ENCODE peak calls at places on chromosome 4, in eight cellular contexts. S, T, C, Y, X, O, E and D are unnamed samples.

GRCh38 chr4:62387808-62388207 is 1187.7 kb downstream of the ADGRL3 start:
- DNase-seq in S (no peak), T (no peak), C (no peak), Y (no peak), X (no peak), O (no peak), E (no peak), D (no peak)

GRCh38 chr4:14222630-14223029 is 595.1 kb upstream of the BOD1L1 start:
- DNase-seq in S (no peak), T (no peak), C (no peak), Y (no peak), X (no peak), O (no peak), E (no peak), D (no peak)

GRCh38 chr4:156939801-156940200 is 31.8 kb downstream of the PDGFC start:
- DNase-seq in S (peak; percentile 36), T (no peak), C (no peak), Y (no peak), X (no peak), O (no peak), E (no peak), D (no peak)

GRCh38 chr4:168797176-168797575 is 212.9 kb downstream of the CBR4 start:
- DNase-seq in S (peak; percentile 67), T (no peak), C (no peak), Y (no peak), X (no peak), O (no peak), E (no peak), D (peak; percentile 58)

GRCh38 chr4:57501715-57502114 is 391.5 kb upstream of the IGFBP7 start:
- DNase-seq in S (peak; percentile 11), T (no peak), C (no peak), Y (peak; percentile 8), X (no peak), O (no peak), E (no peak), D (no peak)

GRCh38 chr4:153137168-153137567 is 67.1 kb upstream of the TRIM2 start:
- DNase-seq in S (peak; percentile 91), T (no peak), C (no peak), Y (peak; percentile 74), X (no peak), O (no peak), E (no peak), D (peak; percentile 85)

GRCh38 chr4:89641367-89641687 is 195.6 kb downstream of the SNCA start:
- DNase-seq in S (no peak), T (no peak), C (no peak), Y (no peak), X (no peak), O (no peak), E (no peak), D (no peak)

GRCh38 chr4:133162941-133163340 is 13.8 kb downstream of the PCDH10 start:
- DNase-seq in S (no peak), T (no peak), C (no peak), Y (no peak), X (no peak), O (no peak), E (no peak), D (no peak)

GRCh38 chr4:38150766-38151165 is 190.6 kb downstream of the PTTG2 start:
- DNase-seq in S (peak; percentile 84), T (no peak), C (no peak), Y (peak; percentile 28), X (no peak), O (no peak), E (no peak), D (peak; percentile 69)

GRCh38 chr4:41215155-41215554 is 813 bp upstream of the APBB2 start:
- DNase-seq in S (no peak), T (no peak), C (no peak), Y (no peak), X (peak; percentile 13), O (peak; percentile 24), E (no peak), D (no peak)

GRCh38 chr4:76002176-76002575 is 5.1 kb downstream of the CXCL9 start:
- DNase-seq in S (peak; percentile 25), T (no peak), C (no peak), Y (no peak), X (no peak), O (no peak), E (no peak), D (no peak)

GRCh38 chr4:155164705-155165104 is 43.7 kb upstream of the NPY2R start:
- DNase-seq in S (no peak), T (no peak), C (no peak), Y (no peak), X (no peak), O (no peak), E (no peak), D (no peak)

GRCh38 chr4:163764569-163764968 is 270.1 kb downstream of the TMA16 start:
- DNase-seq in S (no peak), T (no peak), C (no peak), Y (no peak), X (no peak), O (no peak), E (no peak), D (no peak)

GRCh38 chr4:184028571-184028996 is 123.5 kb downstream of the STOX2 start:
- DNase-seq in S (no peak), T (no peak), C (no peak), Y (no peak), X (no peak), O (no peak), E (no peak), D (no peak)

GRCh38 chr4:56414135-56414675 is 21.2 kb downstream of the PPAT start:
- DNase-seq in S (peak; percentile 31), T (no peak), C (no peak), Y (no peak), X (no peak), O (no peak), E (no peak), D (peak; percentile 51)

GRCh38 chr4:71355971-71356370 is 17.2 kb downstream of the SLC4A4 start:
- DNase-seq in S (no peak), T (no peak), C (no peak), Y (no peak), X (no peak), O (no peak), E (no peak), D (no peak)

GRCh38 chr4:166165829-166166420 is 292.9 kb downstream of the TLL1 start:
- DNase-seq in S (peak; percentile 67), T (peak; percentile 52), C (peak; percentile 28), Y (peak; percentile 35), X (peak; percentile 37), O (peak; percentile 52), E (no peak), D (peak; percentile 62)

GRCh38 chr4:55080174-55080865 is 45.1 kb downstream of the KDR start:
- DNase-seq in S (peak; percentile 73), T (no peak), C (no peak), Y (peak; percentile 24), X (no peak), O (no peak), E (no peak), D (peak; percentile 25)

GRCh38 chr4:111064342-111064993 is 441.6 kb upstream of the PITX2 start:
- DNase-seq in S (peak; percentile 92), T (no peak), C (no peak), Y (peak; percentile 73), X (no peak), O (no peak), E (no peak), D (peak; percentile 63)

GRCh38 chr4:118351851-118352827 is 664 bp downstream of the PRSS12 start:
- DNase-seq in S (no peak), T (peak; percentile 78), C (peak; percentile 24), Y (no peak), X (peak; percentile 65), O (peak; percentile 47), E (peak; percentile 65), D (no peak)

GRCh38 chr4:38647096-38647819 is 16.7 kb upstream of the KLF3 start:
- DNase-seq in S (no peak), T (no peak), C (no peak), Y (no peak), X (no peak), O (no peak), E (no peak), D (no peak)

GRCh38 chr4:42152507-42153504 is at the start of gene BEND4:
- DNase-seq in S (no peak), T (peak; percentile 26), C (peak; percentile 34), Y (no peak), X (peak; percentile 17), O (peak; percentile 74), E (no peak), D (no peak)